ENCODE peak calls at places on chromosomes 7 and 10, in four cellular contexts. X, H, B and Q are unnamed samples.

GRCh38 chr7:149854611-149855367 is 16.6 kb downstream of the ZNF862 start:
- DNase-seq in X (peak; percentile 83), H (no peak), B (peak; percentile 51), Q (no peak)

GRCh38 chr10:52215745-52216361 is 98.2 kb upstream of the DKK1 start:
- DNase-seq in X (no peak), H (no peak), B (peak; percentile 81), Q (peak; percentile 32)

GRCh38 chr10:48610585-48611093 is 5.8 kb upstream of the ARHGAP22 start:
- DNase-seq in X (no peak), H (no peak), B (no peak), Q (no peak)

GRCh38 chr10:43049081-43049551 is 27.8 kb upstream of the RET start:
- DNase-seq in X (no peak), H (no peak), B (no peak), Q (peak; percentile 80)

GRCh38 chr7:158085741-158086695 is 501.6 kb downstream of the PTPRN2 start:
- DNase-seq in X (no peak), H (no peak), B (no peak), Q (no peak)

GRCh38 chr7:158272509-158273137 is 315.0 kb downstream of the PTPRN2 start:
- DNase-seq in X (peak; percentile 23), H (no peak), B (no peak), Q (no peak)

GRCh38 chr7:50771120-50772002 is 11.3 kb downstream of the GRB10 start:
- DNase-seq in X (no peak), H (no peak), B (no peak), Q (peak; percentile 63)

GRCh38 chr7:15085361-15085760 is 182.8 kb upstream of the DGKB start:
- DNase-seq in X (no peak), H (no peak), B (no peak), Q (no peak)

GRCh38 chr10:24484771-24485170 is 238.9 kb downstream of the ARHGAP21 start:
- DNase-seq in X (no peak), H (no peak), B (no peak), Q (no peak)

GRCh38 chr7:51113962-51114361 is 202.6 kb downstream of the COBL start:
- DNase-seq in X (no peak), H (no peak), B (no peak), Q (no peak)

GRCh38 chr7:95493247-95493646 is 7.5 kb downstream of the ASB4 start:
- DNase-seq in X (no peak), H (no peak), B (peak; percentile 35), Q (no peak)

GRCh38 chr10:132448248-132448731 is 51.3 kb downstream of the PWWP2B start:
- DNase-seq in X (peak; percentile 92), H (no peak), B (no peak), Q (peak; percentile 76)

GRCh38 chr10:17657116-17657500 is 13.2 kb downstream of the STAM start:
- DNase-seq in X (no peak), H (no peak), B (no peak), Q (no peak)

GRCh38 chr7:137934941-137935848 is 66.7 kb downstream of the CREB3L2 start:
- DNase-seq in X (no peak), H (no peak), B (no peak), Q (no peak)

GRCh38 chr7:148535227-148535626 is 55.3 kb upstream of the C7orf33 start:
- DNase-seq in X (no peak), H (no peak), B (no peak), Q (peak; percentile 32)

GRCh38 chr7:92955081-92955480 is 118.7 kb upstream of the CDK6 start:
- DNase-seq in X (no peak), H (no peak), B (no peak), Q (no peak)

GRCh38 chr10:20970044-20970443 is 72.9 kb upstream of the NEBL start:
- DNase-seq in X (no peak), H (no peak), B (no peak), Q (no peak)

GRCh38 chr10:7409732-7410168 is 1.1 kb downstream of the SFMBT2 start:
- DNase-seq in X (no peak), H (no peak), B (no peak), Q (no peak)

GRCh38 chr10:122504551-122504950 is 43.2 kb downstream of the HTRA1 start:
- DNase-seq in X (no peak), H (no peak), B (peak; percentile 94), Q (no peak)

GRCh38 chr10:88676283-88677060 is 12.2 kb downstream of the LIPF start:
- DNase-seq in X (no peak), H (no peak), B (no peak), Q (no peak)

GRCh38 chr7:92788559-92789183 is 47.7 kb downstream of the CDK6 start:
- DNase-seq in X (no peak), H (no peak), B (no peak), Q (no peak)

GRCh38 chr10:106708521-106708920 is 456.0 kb downstream of the SORCS1 start:
- DNase-seq in X (peak; percentile 56), H (peak; percentile 21), B (no peak), Q (no peak)

GRCh38 chr7:73976761-73977625 is 51.0 kb upstream of the ELN start:
- DNase-seq in X (peak; percentile 20), H (no peak), B (no peak), Q (no peak)

GRCh38 chr7:123004931-123005330 is 9.4 kb upstream of the TAS2R16 start:
- DNase-seq in X (no peak), H (no peak), B (no peak), Q (no peak)

GRCh38 chr10:128570596-128570995 is 444.4 kb upstream of the MKI67 start:
- DNase-seq in X (no peak), H (no peak), B (no peak), Q (no peak)

GRCh38 chr7:64653721-64654401 is 12.1 kb upstream of the ZNF107 start:
- DNase-seq in X (no peak), H (no peak), B (no peak), Q (no peak)

GRCh38 chr10:123943307-123943706 is 51.7 kb upstream of the CPXM2 start:
- DNase-seq in X (no peak), H (no peak), B (no peak), Q (no peak)

GRCh38 chr10:58266826-58267712 is 625 bp downstream of the IPMK start:
- DNase-seq in X (peak; percentile 52), H (no peak), B (peak; percentile 59), Q (peak; percentile 96)

GRCh38 chr7:42429339-42429738 is 192.3 kb upstream of the GLI3 start:
- DNase-seq in X (no peak), H (no peak), B (no peak), Q (no peak)

GRCh38 chr7:27640914-27641570 is 21.6 kb downstream of the HIBADH start:
- DNase-seq in X (no peak), H (no peak), B (peak; percentile 49), Q (peak; percentile 69)

GRCh38 chr10:35447693-35448407 is 111.5 kb downstream of the CCNY start:
- DNase-seq in X (peak; percentile 61), H (peak; percentile 15), B (peak; percentile 72), Q (peak; percentile 47)

GRCh38 chr10:6840093-6840763 is 260.2 kb upstream of the PRKCQ start:
- DNase-seq in X (no peak), H (no peak), B (no peak), Q (no peak)

GRCh38 chr10:58107506-58107905 is 160.2 kb downstream of the IPMK start:
- DNase-seq in X (no peak), H (no peak), B (peak; percentile 72), Q (no peak)

GRCh38 chr7:6286486-6286885 is 14.1 kb upstream of the CYTH3 start:
- DNase-seq in X (no peak), H (no peak), B (no peak), Q (no peak)

GRCh38 chr7:76343294-76343930 is 15.4 kb downstream of the YWHAG start:
- DNase-seq in X (no peak), H (no peak), B (peak; percentile 59), Q (no peak)

GRCh38 chr10:13340626-13341370 is 7.3 kb downstream of the SEPHS1 start:
- DNase-seq in X (no peak), H (no peak), B (no peak), Q (no peak)

GRCh38 chr10:7119325-7120015 is 291.4 kb downstream of the SFMBT2 start:
- DNase-seq in X (no peak), H (no peak), B (peak; percentile 35), Q (no peak)

GRCh38 chr10:69319911-69320316 is 41.6 kb downstream of the HK1 start:
- DNase-seq in X (no peak), H (no peak), B (no peak), Q (no peak)

GRCh38 chr10:69321865-69322264 is 43.6 kb downstream of the HK1 start:
- DNase-seq in X (no peak), H (no peak), B (peak; percentile 52), Q (no peak)

GRCh38 chr10:69318997-69319727 is 40.9 kb downstream of the HK1 start:
- DNase-seq in X (no peak), H (no peak), B (peak; percentile 53), Q (peak; percentile 68)

GRCh38 chr10:69321037-69321715 is 42.9 kb downstream of the HK1 start:
- DNase-seq in X (no peak), H (no peak), B (no peak), Q (no peak)

DNA sequence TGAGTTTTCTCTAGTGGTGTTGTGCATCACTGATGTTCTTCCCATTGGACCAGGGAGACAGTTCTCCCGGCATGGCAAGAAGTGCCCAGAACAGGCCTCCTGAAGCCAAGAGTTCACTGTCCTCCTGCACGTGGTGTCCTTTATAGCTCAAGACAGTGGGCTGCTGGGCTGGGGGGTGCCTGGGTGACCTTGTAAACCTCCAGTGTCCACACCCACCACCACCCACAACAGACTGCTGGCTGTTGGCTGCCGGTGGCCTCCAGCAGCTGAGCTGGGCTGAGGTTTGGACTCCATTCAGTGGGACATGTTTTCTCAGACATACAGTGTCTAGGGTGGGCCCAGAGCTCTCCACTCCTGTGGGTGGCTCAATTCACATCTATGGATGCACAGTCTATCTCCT is 42.2 kb downstream of the HK1 start:
- DNase-seq in X (no peak), H (no peak), B (no peak), Q (no peak)
- H2BK5ac ChIP-seq in X (no peak overlapping the region), H (peak overlapping the region; percentile 77), B (peak overlapping the region; percentile 9), Q (no peak overlapping the region)

GRCh38 chr10:28054211-28054888 is 55.5 kb upstream of the ODAD2 start:
- DNase-seq in X (no peak), H (no peak), B (peak; percentile 98), Q (peak; percentile 61)
- H2BK5ac ChIP-seq in X (no peak overlapping the region), H (no peak overlapping the region), B (peak overlapping the region; percentile 98), Q (no peak overlapping the region)

DNA sequence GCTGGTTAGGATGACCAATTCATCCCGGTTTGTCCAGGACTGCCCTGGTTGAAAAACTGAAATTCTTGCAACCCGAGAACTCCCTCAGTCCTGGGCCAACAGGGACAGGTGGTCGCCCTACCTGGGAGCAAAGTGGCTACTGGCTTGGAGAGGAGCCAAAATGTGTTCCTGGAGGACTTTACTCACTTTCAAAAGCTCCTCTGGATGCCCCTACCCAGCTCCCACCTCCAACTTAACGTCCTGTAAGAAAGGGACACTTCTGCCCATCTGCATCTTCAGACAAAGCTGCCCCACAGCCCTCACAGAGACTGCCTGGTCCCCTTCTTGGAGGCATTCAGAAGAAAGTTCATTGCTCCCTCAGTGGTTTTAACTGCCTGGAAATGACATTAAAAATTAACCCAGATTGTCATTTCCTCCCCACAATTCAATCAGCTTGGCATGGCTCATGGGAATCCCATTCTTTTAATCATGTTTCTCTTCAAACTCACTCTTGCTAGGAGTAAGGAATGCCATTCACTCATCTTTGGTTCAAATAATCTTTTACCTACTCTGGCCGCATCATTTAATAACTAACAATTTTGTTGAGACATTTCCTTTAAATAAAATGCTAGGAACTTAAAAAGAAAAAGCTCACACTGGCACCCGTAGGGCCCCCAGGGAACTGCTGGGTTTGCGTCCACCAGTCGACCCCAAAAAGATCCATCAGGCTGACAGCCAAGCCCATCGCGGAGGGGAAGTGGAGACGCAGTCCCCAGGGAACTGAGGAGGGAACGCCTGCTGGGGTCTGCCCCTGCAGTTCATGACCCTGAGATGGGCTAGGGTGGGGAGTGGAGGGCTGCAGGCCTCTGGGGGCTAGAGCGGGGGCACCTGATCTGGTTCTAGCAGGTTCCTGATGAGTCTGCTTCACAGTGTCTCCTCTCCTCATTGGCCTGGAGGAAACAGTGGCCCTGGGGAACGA is 24.2 kb upstream of the HSPA12A start:
- DNase-seq in X (no peak), H (no peak), B (no peak), Q (no peak)
- H2BK5ac ChIP-seq in X (no peak overlapping the region), H (peak overlapping the region; percentile 39), B (no peak overlapping the region), Q (no peak overlapping the region)

GRCh38 chr7:55154096-55154495 is 135.3 kb downstream of the EGFR start:
- DNase-seq in X (no peak), H (no peak), B (no peak), Q (no peak)
- H2BK5ac ChIP-seq in X (no peak overlapping the region), H (no peak overlapping the region), B (no peak overlapping the region), Q (no peak overlapping the region)